ENCODE peak calls at places on chromosomes 3 and 15, in ten cellular contexts. One of them, this sample, is unnamed.

GRCh38 chr3:143084856-143085731 is 34.5 kb upstream of the CHST2 start:
- DNase-seq in foreskin fibroblast: peak
- DNase-seq in GM23338: no peak
- DNase-seq in breast epithelium: no peak
- DNase-seq in tibial artery: no peak
- DNase-seq in sigmoid colon: no peak
- DNase-seq in cardiac fibroblast: peak
- DNase-seq in mammary epithelial cell: peak
- DNase-seq in AG09309: no peak
- DNase-seq in lower lobe of right lung: no peak
- DNase-seq in this sample: peak

GRCh38 chr3:20054549-20054987 is 14.3 kb downstream of the KAT2B start:
- DNase-seq in AG09309: peak
- DNase-seq in tibial artery: peak
- DNase-seq in breast epithelium: no peak
- DNase-seq in lower lobe of right lung: no peak
- DNase-seq in foreskin fibroblast: peak
- DNase-seq in mammary epithelial cell: peak
- DNase-seq in sigmoid colon: peak
- DNase-seq in GM23338: no peak
- DNase-seq in cardiac fibroblast: peak
- DNase-seq in this sample: peak

GRCh38 chr3:15284121-15284889 is 48.1 kb downstream of the SH3BP5 start:
- DNase-seq in foreskin fibroblast: peak
- DNase-seq in breast epithelium: no peak
- DNase-seq in lower lobe of right lung: no peak
- DNase-seq in mammary epithelial cell: no peak
- DNase-seq in AG09309: no peak
- DNase-seq in tibial artery: no peak
- DNase-seq in sigmoid colon: no peak
- DNase-seq in GM23338: no peak
- DNase-seq in cardiac fibroblast: peak
- DNase-seq in this sample: peak

GRCh38 chr3:58169371-58169770 is 41.4 kb downstream of the DNASE1L3 start:
- DNase-seq in sigmoid colon: no peak
- DNase-seq in GM23338: no peak
- DNase-seq in breast epithelium: no peak
- DNase-seq in tibial artery: no peak
- DNase-seq in AG09309: no peak
- DNase-seq in lower lobe of right lung: no peak
- DNase-seq in cardiac fibroblast: no peak
- DNase-seq in foreskin fibroblast: no peak
- DNase-seq in mammary epithelial cell: no peak
- DNase-seq in this sample: no peak

GRCh38 chr3:98185180-98185579 is 18.7 kb downstream of the OR5H15 start:
- DNase-seq in mammary epithelial cell: no peak
- DNase-seq in foreskin fibroblast: no peak
- DNase-seq in sigmoid colon: no peak
- DNase-seq in lower lobe of right lung: no peak
- DNase-seq in breast epithelium: no peak
- DNase-seq in AG09309: no peak
- DNase-seq in tibial artery: no peak
- DNase-seq in GM23338: peak
- DNase-seq in cardiac fibroblast: no peak
- DNase-seq in this sample: no peak

GRCh38 chr3:98147179-98147578 is at the start of gene OR5H14:
- DNase-seq in tibial artery: no peak
- DNase-seq in cardiac fibroblast: no peak
- DNase-seq in sigmoid colon: no peak
- DNase-seq in lower lobe of right lung: no peak
- DNase-seq in AG09309: no peak
- DNase-seq in mammary epithelial cell: no peak
- DNase-seq in foreskin fibroblast: no peak
- DNase-seq in breast epithelium: no peak
- DNase-seq in GM23338: no peak
- DNase-seq in this sample: no peak

GRCh38 chr3:127544151-127544805 is 46.3 kb downstream of the TPRA1 start:
- DNase-seq in AG09309: peak
- DNase-seq in mammary epithelial cell: peak
- DNase-seq in breast epithelium: peak
- DNase-seq in lower lobe of right lung: peak
- DNase-seq in foreskin fibroblast: peak
- DNase-seq in sigmoid colon: peak
- DNase-seq in GM23338: peak
- DNase-seq in cardiac fibroblast: peak
- DNase-seq in tibial artery: peak
- DNase-seq in this sample: peak

GRCh38 chr3:10387881-10388621 is 67.1 kb upstream of the SEC13 start:
- DNase-seq in breast epithelium: no peak
- DNase-seq in cardiac fibroblast: peak
- DNase-seq in lower lobe of right lung: no peak
- DNase-seq in foreskin fibroblast: peak
- DNase-seq in sigmoid colon: no peak
- DNase-seq in GM23338: peak
- DNase-seq in tibial artery: no peak
- DNase-seq in AG09309: no peak
- DNase-seq in mammary epithelial cell: peak
- DNase-seq in this sample: peak

GRCh38 chr3:84965141-84965540 is 6.4 kb downstream of the CADM2 start:
- DNase-seq in breast epithelium: no peak
- DNase-seq in cardiac fibroblast: no peak
- DNase-seq in mammary epithelial cell: no peak
- DNase-seq in lower lobe of right lung: no peak
- DNase-seq in foreskin fibroblast: no peak
- DNase-seq in GM23338: peak
- DNase-seq in AG09309: no peak
- DNase-seq in sigmoid colon: no peak
- DNase-seq in tibial artery: no peak
- DNase-seq in this sample: peak

GRCh38 chr3:29203846-29204245 is 77.0 kb upstream of the RBMS3 start:
- DNase-seq in sigmoid colon: no peak
- DNase-seq in tibial artery: no peak
- DNase-seq in cardiac fibroblast: peak
- DNase-seq in breast epithelium: no peak
- DNase-seq in mammary epithelial cell: no peak
- DNase-seq in GM23338: no peak
- DNase-seq in foreskin fibroblast: peak
- DNase-seq in lower lobe of right lung: no peak
- DNase-seq in AG09309: no peak
- DNase-seq in this sample: no peak

GRCh38 chr15:78308422-78309021 is 9.1 kb upstream of the SKIC8 start:
- DNase-seq in sigmoid colon: peak
- DNase-seq in tibial artery: peak
- DNase-seq in cardiac fibroblast: peak
- DNase-seq in mammary epithelial cell: peak
- DNase-seq in AG09309: no peak
- DNase-seq in breast epithelium: no peak
- DNase-seq in lower lobe of right lung: peak
- DNase-seq in GM23338: peak
- DNase-seq in foreskin fibroblast: peak
- DNase-seq in this sample: peak

GRCh38 chr15:39736646-39737550 is 45.7 kb downstream of the FSIP1 start:
- DNase-seq in AG09309: no peak
- DNase-seq in mammary epithelial cell: no peak
- DNase-seq in GM23338: no peak
- DNase-seq in tibial artery: no peak
- DNase-seq in lower lobe of right lung: no peak
- DNase-seq in sigmoid colon: no peak
- DNase-seq in foreskin fibroblast: no peak
- DNase-seq in breast epithelium: peak
- DNase-seq in cardiac fibroblast: no peak
- DNase-seq in this sample: no peak

GRCh38 chr3:64666171-64666581 is 21.6 kb downstream of the ADAMTS9 start:
- DNase-seq in tibial artery: no peak
- DNase-seq in AG09309: no peak
- DNase-seq in mammary epithelial cell: peak
- DNase-seq in cardiac fibroblast: peak
- DNase-seq in breast epithelium: no peak
- DNase-seq in foreskin fibroblast: peak
- DNase-seq in lower lobe of right lung: no peak
- DNase-seq in sigmoid colon: no peak
- DNase-seq in GM23338: no peak
- DNase-seq in this sample: no peak

GRCh38 chr15:72445426-72445825 is 28.7 kb upstream of the ARIH1 start:
- DNase-seq in tibial artery: no peak
- DNase-seq in cardiac fibroblast: no peak
- DNase-seq in foreskin fibroblast: no peak
- DNase-seq in AG09309: no peak
- DNase-seq in lower lobe of right lung: no peak
- DNase-seq in sigmoid colon: no peak
- DNase-seq in GM23338: no peak
- DNase-seq in mammary epithelial cell: no peak
- DNase-seq in breast epithelium: no peak
- DNase-seq in this sample: no peak

DNA sequence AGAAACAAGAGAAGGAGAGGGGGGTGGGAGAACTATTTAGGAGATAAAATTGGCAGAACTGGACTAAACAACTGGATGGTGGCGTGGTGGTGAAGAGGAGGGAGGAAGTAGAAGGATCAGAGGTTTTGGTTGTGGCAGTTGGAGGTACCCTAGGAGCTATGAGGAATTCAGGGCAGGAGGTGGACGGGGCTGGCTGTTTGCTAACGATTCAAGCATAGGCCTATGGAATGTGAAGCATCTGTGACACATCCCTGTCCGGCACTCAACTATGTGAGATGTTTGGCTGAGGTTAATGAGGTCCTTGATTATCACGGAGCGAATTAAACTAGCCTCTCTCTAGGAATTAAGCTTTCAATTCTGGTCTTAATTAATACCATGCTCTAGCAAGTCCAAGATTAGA is 13.5 kb downstream of the TARS3 start:
- DNase-seq in lower lobe of right lung: no peak
- DNase-seq in foreskin fibroblast: peak
- DNase-seq in tibial artery: no peak
- DNase-seq in sigmoid colon: no peak
- DNase-seq in breast epithelium: no peak
- DNase-seq in mammary epithelial cell: no peak
- DNase-seq in GM23338: peak
- DNase-seq in cardiac fibroblast: peak
- DNase-seq in AG09309: no peak
- DNase-seq in this sample: peak
- H3K4me3 ChIP-seq in lower lobe of right lung: no peak
- H3K4me3 ChIP-seq in foreskin fibroblast: no peak
- H3K4me3 ChIP-seq in tibial artery: no peak
- H3K4me3 ChIP-seq in sigmoid colon: no peak
- H3K4me3 ChIP-seq in breast epithelium: no peak
- H3K4me3 ChIP-seq in mammary epithelial cell: no peak
- H3K4me3 ChIP-seq in GM23338: no peak
- H3K4me3 ChIP-seq in cardiac fibroblast: no peak
- H3K4me3 ChIP-seq in AG09309: no peak
- H3K4me3 ChIP-seq in this sample: no peak

DNA sequence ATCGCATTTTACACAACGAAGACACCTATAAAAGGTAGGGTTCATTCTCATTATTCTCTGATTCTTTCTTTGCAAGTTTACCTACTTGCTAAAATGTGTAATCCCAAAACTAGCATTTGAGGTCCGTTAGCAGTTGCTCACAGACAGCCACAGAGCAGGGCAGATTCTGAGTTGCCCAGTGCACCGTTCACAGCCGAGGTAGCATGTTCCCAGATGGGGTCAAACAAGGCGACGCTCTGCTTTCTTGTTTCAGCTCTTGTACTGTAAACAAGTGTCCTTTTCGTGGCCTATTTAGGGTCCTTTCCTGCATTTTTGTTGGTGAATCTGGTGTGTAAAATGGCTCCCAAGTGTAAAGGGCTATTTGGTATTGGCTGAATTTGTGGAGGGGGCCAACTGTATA is 3.1 kb downstream of the PPP1R2 start:
- DNase-seq in cardiac fibroblast: no peak
- DNase-seq in foreskin fibroblast: no peak
- DNase-seq in breast epithelium: no peak
- DNase-seq in AG09309: no peak
- DNase-seq in sigmoid colon: no peak
- DNase-seq in lower lobe of right lung: no peak
- DNase-seq in mammary epithelial cell: no peak
- DNase-seq in tibial artery: no peak
- DNase-seq in GM23338: no peak
- DNase-seq in this sample: no peak
- TF ChIP-seq CTCF in cardiac fibroblast: no peak
- TF ChIP-seq CTCF in foreskin fibroblast: no peak
- TF ChIP-seq CTCF in breast epithelium: no peak
- TF ChIP-seq CTCF in AG09309: no peak
- TF ChIP-seq CTCF in sigmoid colon: no peak
- TF ChIP-seq CTCF in lower lobe of right lung: no peak
- TF ChIP-seq CTCF in mammary epithelial cell: no peak
- TF ChIP-seq CTCF in tibial artery: no peak
- TF ChIP-seq CTCF in GM23338: no peak
- TF ChIP-seq CTCF in this sample: no peak

DNA sequence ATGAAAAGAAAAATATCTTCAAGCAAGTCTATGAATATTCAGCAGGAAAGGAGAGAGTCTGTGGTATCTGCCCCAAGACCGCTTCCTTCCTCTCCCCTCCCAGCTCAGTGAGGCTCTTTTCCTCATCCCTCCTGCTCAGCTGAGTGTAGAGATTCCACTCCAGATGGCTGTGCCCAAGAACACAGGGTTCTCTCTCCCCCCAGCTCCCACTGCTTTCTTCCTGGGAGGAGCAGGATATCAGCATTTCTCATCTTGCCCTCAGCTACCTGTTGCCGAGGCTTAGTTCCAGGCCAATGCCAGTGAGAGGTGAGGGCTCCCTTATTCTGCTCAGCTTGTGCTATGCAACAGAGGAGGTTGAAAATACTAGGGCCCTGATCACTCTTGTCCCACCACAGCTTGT is 211.9 kb downstream of the SV2B start:
- DNase-seq in foreskin fibroblast: no peak
- DNase-seq in breast epithelium: no peak
- DNase-seq in AG09309: no peak
- DNase-seq in GM23338: no peak
- DNase-seq in tibial artery: no peak
- DNase-seq in sigmoid colon: no peak
- DNase-seq in lower lobe of right lung: no peak
- DNase-seq in mammary epithelial cell: no peak
- DNase-seq in cardiac fibroblast: no peak
- DNase-seq in this sample: no peak
- H3K4me3 ChIP-seq in foreskin fibroblast: no peak
- H3K4me3 ChIP-seq in breast epithelium: no peak
- H3K4me3 ChIP-seq in AG09309: no peak
- H3K4me3 ChIP-seq in GM23338: no peak
- H3K4me3 ChIP-seq in tibial artery: no peak
- H3K4me3 ChIP-seq in sigmoid colon: no peak
- H3K4me3 ChIP-seq in lower lobe of right lung: no peak
- H3K4me3 ChIP-seq in mammary epithelial cell: no peak
- H3K4me3 ChIP-seq in cardiac fibroblast: no peak
- H3K4me3 ChIP-seq in this sample: no peak

DNA sequence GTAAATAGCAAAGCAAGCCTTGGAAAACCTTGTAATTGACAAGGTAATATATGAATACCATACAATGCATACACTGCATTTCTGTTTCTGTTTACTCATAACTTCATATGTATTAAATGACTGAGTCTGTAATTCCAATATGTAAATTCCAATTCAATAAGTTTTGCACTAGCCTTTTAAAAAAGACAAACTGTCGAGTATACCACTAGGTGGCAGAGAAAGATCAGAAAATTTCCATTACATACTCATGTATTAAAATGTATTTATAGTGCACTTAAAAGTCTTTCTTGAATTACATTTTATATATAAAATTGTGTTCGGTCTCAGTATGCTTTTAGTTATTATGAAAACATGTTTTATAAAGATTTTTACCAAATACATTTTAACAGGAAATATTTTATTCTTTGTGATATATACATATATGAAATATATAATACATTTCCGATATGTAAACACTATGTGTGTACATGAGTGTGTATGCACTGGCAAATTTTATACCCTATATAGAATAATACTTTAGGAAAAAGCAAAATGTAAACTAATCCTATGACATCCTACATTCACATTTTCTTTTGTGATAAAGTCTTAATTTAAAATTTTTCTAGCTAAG is 216.8 kb downstream of the VGLL3 start:
- DNase-seq in AG09309: no peak
- DNase-seq in foreskin fibroblast: peak
- DNase-seq in GM23338: peak
- DNase-seq in mammary epithelial cell: peak
- DNase-seq in sigmoid colon: no peak
- DNase-seq in lower lobe of right lung: no peak
- DNase-seq in breast epithelium: no peak
- DNase-seq in cardiac fibroblast: peak
- DNase-seq in tibial artery: no peak
- DNase-seq in this sample: peak
- TF ChIP-seq CTCF in AG09309: peak
- TF ChIP-seq CTCF in foreskin fibroblast: peak
- TF ChIP-seq CTCF in GM23338: peak
- TF ChIP-seq CTCF in mammary epithelial cell: peak
- TF ChIP-seq CTCF in sigmoid colon: no peak
- TF ChIP-seq CTCF in lower lobe of right lung: peak
- TF ChIP-seq CTCF in breast epithelium: peak
- TF ChIP-seq CTCF in cardiac fibroblast: peak
- TF ChIP-seq CTCF in tibial artery: peak
- TF ChIP-seq CTCF in this sample: peak

This sample was measured in fibroblast of pulmonary artery.